ENCODE peak calls at places on chromosomes 11 and 22, in seven cellular contexts. O is effector memory CD4-positive, alpha-beta T cell; B is heart right ventricle; H is GM23338; K is SJSA1; W is colonic mucosa; S is brain microvascular endothelial cell. M is an unnamed sample. For H3K36me3, the result is how much of the 10 kb centered on the place peaks cover.

GRCh38 chr11:67492801-67493547 is 10.1 kb downstream of the AIP start:
- DNase-seq in O (no peak), W (no peak), K (no peak), S (no peak), B (no peak), H (peak), M (no peak)

GRCh38 chr11:125621995-125622394 is 3.0 kb upstream of the CHEK1 start:
- DNase-seq in O (no peak), S (no peak), H (no peak), W (no peak), K (peak), B (no peak), M (no peak)

GRCh38 chr11:26993965-26994446 is at the start of gene FIBIN:
- DNase-seq in H (peak), W (no peak), K (no peak), B (peak), S (peak), O (no peak), M (no peak)

GRCh38 chr11:56545531-56545930 is 2.5 kb upstream of the OR5M11 start:
- DNase-seq in H (no peak), S (no peak), O (no peak), K (no peak), B (no peak), W (no peak), M (no peak)

GRCh38 chr11:94922675-94923347 is 50.5 kb downstream of the CWC15 start:
- DNase-seq in H (no peak), S (no peak), O (no peak), K (no peak), W (no peak), B (no peak), M (no peak)

GRCh38 chr22:26770624-26771023 is 113.2 kb downstream of the MIAT start:
- DNase-seq in H (no peak), B (no peak), K (no peak), S (peak), O (no peak), W (no peak), M (no peak)

GRCh38 chr11:69320326-69320725 is 26.4 kb downstream of the MYEOV start:
- DNase-seq in B (no peak), O (no peak), W (no peak), K (peak), S (no peak), H (no peak), M (no peak)

GRCh38 chr22:43731986-43732385 is 80.1 kb downstream of the EFCAB6 start:
- DNase-seq in B (no peak), K (no peak), S (no peak), W (no peak), H (no peak), O (no peak), M (no peak)

GRCh38 chr11:57471496-57471895 is 11.2 kb downstream of the RTN4RL2 start:
- DNase-seq in S (no peak), B (no peak), W (no peak), H (no peak), K (no peak), O (no peak), M (no peak)

GRCh38 chr11:70210051-70210501 is 7.0 kb downstream of the FADD start:
- DNase-seq in S (peak), W (no peak), H (no peak), B (no peak), O (no peak), K (no peak), M (no peak)

GRCh38 chr11:73493838-73494598 is 103.9 kb downstream of the FAM168A start:
- DNase-seq in H (peak), W (no peak), B (no peak), S (peak), O (no peak), K (peak), M (no peak)

GRCh38 chr11:120566176-120566575 is 54.6 kb downstream of the GRIK4 start:
- DNase-seq in S (peak), B (no peak), K (no peak), W (no peak), O (no peak), H (no peak), M (no peak)

GRCh38 chr11:14454861-14455632 is 44.6 kb downstream of the COPB1 start:
- DNase-seq in S (no peak), W (no peak), B (no peak), K (peak), H (peak), O (no peak), M (peak)

GRCh38 chr22:45462034-45462655 is 40.5 kb upstream of the FBLN1 start:
- DNase-seq in K (no peak), S (no peak), H (peak), O (no peak), W (no peak), B (no peak), M (no peak)

GRCh38 chr11:92865352-92865751 is 104.1 kb upstream of the MTNR1B start:
- DNase-seq in H (no peak), B (peak), W (no peak), O (no peak), S (peak), K (no peak), M (no peak)

GRCh38 chr11:34299962-34300350 is 57.9 kb downstream of the ABTB2 start:
- DNase-seq in S (no peak), O (no peak), B (no peak), K (no peak), H (no peak), W (no peak), M (no peak)

DNA sequence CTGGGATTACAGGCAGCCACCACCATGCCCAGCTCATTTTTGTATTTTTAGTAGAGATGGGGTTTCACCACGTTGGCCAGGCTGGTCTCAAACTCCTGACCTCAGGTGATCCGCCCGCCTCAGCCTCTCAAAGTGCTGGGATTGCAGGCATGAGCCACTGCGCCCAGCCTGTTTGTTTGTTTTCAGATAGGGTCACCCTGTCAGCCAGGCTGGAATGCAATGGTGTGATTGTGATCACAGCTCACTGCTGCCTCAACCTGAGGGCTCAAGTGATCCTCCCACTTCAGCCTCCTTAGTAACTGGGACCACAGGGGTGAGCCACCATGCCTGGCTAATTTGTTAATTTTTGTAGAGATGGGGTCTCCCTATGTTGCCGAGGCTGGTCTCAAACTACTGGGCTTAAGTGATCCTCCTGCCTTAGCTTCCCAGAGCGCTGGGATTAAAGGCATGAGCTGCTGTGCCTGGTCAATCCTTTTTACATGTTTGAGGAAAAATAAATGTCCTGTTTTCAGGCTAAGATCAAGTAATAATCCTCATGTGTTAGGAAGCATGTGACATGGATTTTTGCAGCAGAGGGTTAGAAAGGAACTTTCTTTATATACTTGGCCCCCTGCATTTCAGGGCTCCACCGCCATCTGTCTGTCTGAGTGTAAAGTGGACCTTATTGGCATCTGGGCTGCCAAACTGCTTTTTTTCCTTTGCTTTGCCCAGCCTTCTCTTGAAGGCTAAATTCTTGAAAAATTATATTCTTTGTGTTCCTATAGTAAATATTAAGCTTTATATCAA is 4.8 kb upstream of the SLC3A2 start:
- DNase-seq in H (no peak), S (no peak), K (no peak), B (no peak), O (no peak), W (no peak), M (no peak)
- H3K36me3 ChIP-seq in H (half or more), S (under half), K (under half), B (under half), O (under half), W (under half), M (under half)

GRCh38 chr22:49886346-49887073 is 31.7 kb downstream of the ALG12 start:
- DNase-seq in K (no peak), B (no peak), H (no peak), S (no peak), W (no peak), O (no peak), M (no peak)
- H3K36me3 ChIP-seq in K (half or more), B (under half), H (under half), S (under half), W (under half), O (under half), M (under half)

DNA sequence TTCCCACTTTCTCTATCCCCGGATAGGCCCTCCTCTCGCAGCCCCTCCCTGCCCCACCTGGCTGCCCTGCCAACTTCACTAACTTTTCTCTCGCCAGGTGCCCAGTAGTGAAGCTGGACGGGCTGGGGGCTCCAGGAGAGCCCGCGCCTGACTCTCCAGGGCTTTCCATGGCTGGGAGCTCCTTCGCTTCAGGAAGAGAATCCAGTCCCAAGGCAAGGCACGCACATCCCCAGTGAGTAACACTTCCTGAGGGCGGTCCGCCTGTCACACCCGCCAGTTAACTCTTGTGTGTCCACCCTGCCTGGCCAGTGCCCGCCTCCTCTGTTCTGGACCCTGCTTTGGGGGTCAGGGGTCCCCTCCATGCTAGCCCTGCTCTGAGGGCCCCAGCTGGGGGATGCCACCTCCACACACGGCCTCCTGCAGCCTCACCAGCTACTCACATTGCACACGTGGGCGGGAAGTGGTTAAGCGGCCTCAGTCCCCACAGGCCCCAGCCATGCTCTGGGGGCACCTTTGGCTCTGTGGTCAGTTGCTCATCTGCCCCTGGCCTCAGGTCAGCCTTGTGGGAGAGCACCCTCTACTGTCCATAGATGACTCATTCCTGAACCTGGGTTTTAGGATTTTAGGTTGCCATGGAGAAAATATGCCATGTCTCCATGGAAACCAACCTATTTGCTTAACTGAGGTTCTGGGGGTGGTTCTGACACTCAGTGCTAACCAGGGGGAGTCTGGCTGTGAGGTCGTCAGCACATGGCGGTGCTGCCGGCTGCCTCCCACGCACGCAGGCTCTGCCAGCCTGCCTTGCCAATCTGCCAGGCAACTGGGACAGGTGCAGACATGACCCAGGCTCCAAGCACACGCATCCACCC is at the start of gene RIN1:
- DNase-seq in W (peak), S (peak), H (peak), K (peak), O (peak), B (peak), M (peak)
- H3K36me3 ChIP-seq in W (under half), S (under half), H (under half), K (half or more), O (under half), B (under half), M (under half)

GRCh38 chr11:134181707-134182106 is 42.1 kb downstream of the NCAPD3 start:
- DNase-seq in W (no peak), H (no peak), B (no peak), O (no peak), K (no peak), S (no peak), M (no peak)
- H3K36me3 ChIP-seq in W (under half), H (under half), B (under half), O (under half), K (under half), S (under half), M (under half)

GRCh38 chr22:40838486-40838885 is 18.0 kb downstream of the ST13 start:
- DNase-seq in B (no peak), O (no peak), H (no peak), W (no peak), S (no peak), K (no peak), M (no peak)
- H3K36me3 ChIP-seq in B (half or more), O (half or more), H (half or more), W (under half), S (half or more), K (half or more), M (half or more)

GRCh38 chr11:10777393-10777793 is 26.3 kb downstream of the CTR9 start:
- DNase-seq in H (no peak), W (no peak), O (no peak), K (no peak), S (no peak), B (no peak), M (no peak)

GRCh38 chr11:10779086-10779485 is 28.0 kb downstream of the CTR9 start:
- DNase-seq in H (no peak), K (no peak), S (no peak), B (no peak), O (no peak), W (no peak), M (no peak)

GRCh38 chr11:10778217-10778970 is 27.3 kb downstream of the CTR9 start:
- DNase-seq in H (no peak), W (no peak), B (peak), S (peak), K (no peak), O (no peak), M (no peak)

GRCh38 chr11:10780040-10780439 is 28.7 kb downstream of the EIF4G2 start:
- DNase-seq in W (no peak), H (no peak), K (no peak), S (no peak), B (no peak), O (no peak), M (no peak)

GRCh38 chr11:10777806-10778205 is 26.8 kb downstream of the CTR9 start:
- DNase-seq in O (no peak), W (no peak), H (no peak), S (no peak), B (no peak), K (no peak), M (no peak)
- H3K36me3 ChIP-seq in O (half or more), W (under half), H (under half), S (half or more), B (under half), K (half or more), M (under half)

DNA sequence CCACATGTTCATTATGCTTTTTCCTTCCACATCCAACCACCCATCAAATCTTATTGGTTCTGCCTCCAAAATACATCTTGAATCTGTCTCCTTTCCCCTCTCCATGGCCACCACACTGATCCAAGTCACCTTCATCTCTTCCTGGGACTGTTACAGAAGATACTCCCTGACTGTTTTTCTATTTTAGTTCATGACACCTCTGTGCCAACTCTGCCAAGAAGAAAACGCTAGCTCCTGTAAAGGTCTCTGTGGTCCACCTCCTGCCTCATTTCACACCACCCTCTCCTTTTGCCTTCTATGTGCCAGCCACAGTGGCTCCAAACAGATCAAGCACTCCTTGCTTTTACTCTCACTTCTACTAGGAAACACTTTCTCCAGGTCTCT is 58.9 kb upstream of the CLTCL1 start:
- DNase-seq in W (no peak), H (no peak), O (no peak), K (no peak), S (no peak), B (no peak), M (no peak)
- H3K36me3 ChIP-seq in W (under half), H (under half), O (half or more), K (half or more), S (half or more), B (under half), M (half or more)

GRCh38 chr11:62889484-62890437 is 9.1 kb downstream of the SLC3A2 start:
- DNase-seq in B (no peak), O (no peak), W (peak), H (no peak), K (no peak), S (no peak), M (no peak)
- H3K36me3 ChIP-seq in B (under half), O (under half), W (under half), H (under half), K (half or more), S (under half), M (under half)

M was measured in CD4-positive, alpha-beta memory T cell.